ENCODE peak calls at places on chromosomes 16 and 17, in seven cellular contexts. X is GM12865; O is progenitor cell of endocrine pancreas; V is uterus; F is Caki2; D is NCI-H1092 treated with DMSO at 0.1 percent for 48 hours; Z is activated CD4-positive, alpha-beta T cell treated with anti-CD3 and anti-CD28 coated beads, Interleukin-2, amount 10 ng/mL, durations not matched to agents 7 days and 5 days. H is an unnamed sample.

GRCh38 chr17:80068301-80069160 is 32.1 kb downstream of the CCDC40 start:
- DNase-seq in X (no peak), O (no peak), V (peak), F (peak), D (no peak), Z (no peak), H (no peak)

GRCh38 chr17:38358586-38359513 is 7.2 kb downstream of the SOCS7 start:
- DNase-seq in X (no peak), O (no peak), V (no peak), F (no peak), D (peak), Z (no peak), H (no peak)

GRCh38 chr16:81798311-81799137 is 19.4 kb downstream of the PLCG2 start:
- DNase-seq in X (peak), O (no peak), V (no peak), F (no peak), D (no peak), Z (peak), H (peak)

GRCh38 chr17:28897769-28898259 is 281 bp upstream of the FLOT2 start:
- DNase-seq in X (no peak), O (no peak), V (no peak), F (no peak), D (no peak), Z (peak), H (peak)

GRCh38 chr16:67055712-67056487 is 27.0 kb downstream of the CBFB start:
- DNase-seq in X (peak), O (no peak), V (no peak), F (peak), D (no peak), Z (no peak), H (no peak)

GRCh38 chr16:22425036-22425801 is 50.8 kb upstream of the CDR2 start:
- DNase-seq in X (no peak), O (no peak), V (peak), F (no peak), D (no peak), Z (no peak), H (no peak)

GRCh38 chr17:77824102-77824779 is 134.3 kb upstream of the TNRC6C start:
- DNase-seq in X (no peak), O (no peak), V (no peak), F (no peak), D (no peak), Z (no peak), H (no peak)

GRCh38 chr16:67562918-67563707 is 787 bp downstream of the CTCF start:
- DNase-seq in X (peak), O (peak), V (peak), F (peak), D (peak), Z (peak), H (peak)

GRCh38 chr17:17018612-17019429 is 23.4 kb upstream of the MPRIP start:
- DNase-seq in X (no peak), O (peak), V (no peak), F (no peak), D (no peak), Z (no peak), H (no peak)

GRCh38 chr17:75619506-75620431 is 13.5 kb upstream of the SMIM5 start:
- DNase-seq in X (peak), O (no peak), V (no peak), F (no peak), D (peak), Z (peak), H (peak)

GRCh38 chr17:62187681-62188080 is 122.6 kb upstream of the MED13 start:
- DNase-seq in X (no peak), O (no peak), V (no peak), F (peak), D (no peak), Z (no peak), H (no peak)

GRCh38 chr16:66426112-66427035 is 721 bp upstream of the BEAN1 start:
- DNase-seq in X (no peak), O (no peak), V (no peak), F (no peak), D (no peak), Z (no peak), H (no peak)

GRCh38 chr17:51056813-51057510 is 63.7 kb downstream of the SPAG9 start:
- DNase-seq in X (peak), O (no peak), V (peak), F (peak), D (peak), Z (peak), H (peak)

GRCh38 chr17:76738468-76738850 is 540 bp downstream of the MFSD11 start:
- DNase-seq in X (no peak), O (no peak), V (no peak), F (no peak), D (no peak), Z (no peak), H (peak)

H was measured in NAMALWA.